ENCODE peak calls at places on chromosome 21, in six cellular contexts. One of them, this sample, is unnamed.

GRCh38 chr21:24445517-24445916 is 1161.8 kb downstream of the MRPL39 start:
- DNase-seq in mucosa of descending colon: no peak
- DNase-seq in astrocyte of the cerebellum: no peak
- DNase-seq in progenitor cell of endocrine pancreas: no peak
- DNase-seq in cardiac muscle cell: no peak
- DNase-seq in fibroblast of mammary gland: no peak
- DNase-seq in this sample: no peak

GRCh38 chr21:38869196-38869595 is 63.5 kb downstream of the ETS2 start:
- DNase-seq in mucosa of descending colon: no peak
- DNase-seq in astrocyte of the cerebellum: no peak
- DNase-seq in progenitor cell of endocrine pancreas: no peak
- DNase-seq in cardiac muscle cell: no peak
- DNase-seq in fibroblast of mammary gland: no peak
- DNase-seq in this sample: no peak

GRCh38 chr21:24223625-24224024 is 1383.7 kb downstream of the MRPL39 start:
- DNase-seq in mucosa of descending colon: no peak
- DNase-seq in astrocyte of the cerebellum: no peak
- DNase-seq in progenitor cell of endocrine pancreas: no peak
- DNase-seq in cardiac muscle cell: no peak
- DNase-seq in fibroblast of mammary gland: no peak
- DNase-seq in this sample: no peak

GRCh38 chr21:41612674-41613250 is 104.8 kb upstream of the TMPRSS2 start:
- DNase-seq in mucosa of descending colon: peak; percentile 70
- DNase-seq in astrocyte of the cerebellum: peak; percentile 99
- DNase-seq in progenitor cell of endocrine pancreas: peak; percentile 65
- DNase-seq in cardiac muscle cell: peak; percentile 65
- DNase-seq in fibroblast of mammary gland: peak; percentile 95
- DNase-seq in this sample: no peak

GRCh38 chr21:17828223-17828622 is 9.1 kb upstream of the C21orf91 start:
- DNase-seq in mucosa of descending colon: no peak
- DNase-seq in astrocyte of the cerebellum: peak; percentile 44
- DNase-seq in progenitor cell of endocrine pancreas: no peak
- DNase-seq in cardiac muscle cell: no peak
- DNase-seq in fibroblast of mammary gland: peak; percentile 57
- DNase-seq in this sample: no peak

GRCh38 chr21:16587141-16587570 is 857.4 kb downstream of the USP25 start:
- DNase-seq in mucosa of descending colon: peak; percentile 75
- DNase-seq in astrocyte of the cerebellum: no peak
- DNase-seq in progenitor cell of endocrine pancreas: no peak
- DNase-seq in cardiac muscle cell: no peak
- DNase-seq in fibroblast of mammary gland: peak; percentile 88
- DNase-seq in this sample: no peak

GRCh38 chr21:42041711-42042110 is 29.4 kb upstream of the UMODL1 start:
- DNase-seq in mucosa of descending colon: no peak
- DNase-seq in astrocyte of the cerebellum: no peak
- DNase-seq in progenitor cell of endocrine pancreas: no peak
- DNase-seq in cardiac muscle cell: no peak
- DNase-seq in fibroblast of mammary gland: no peak
- DNase-seq in this sample: no peak

GRCh38 chr21:46295177-46295711 is 9.1 kb downstream of the YBEY start:
- DNase-seq in mucosa of descending colon: no peak
- DNase-seq in astrocyte of the cerebellum: no peak
- DNase-seq in progenitor cell of endocrine pancreas: no peak
- DNase-seq in cardiac muscle cell: no peak
- DNase-seq in fibroblast of mammary gland: peak; percentile 75
- DNase-seq in this sample: no peak

GRCh38 chr21:28775071-28775470 is 217.6 kb downstream of the LTN1 start:
- DNase-seq in mucosa of descending colon: no peak
- DNase-seq in astrocyte of the cerebellum: no peak
- DNase-seq in progenitor cell of endocrine pancreas: no peak
- DNase-seq in cardiac muscle cell: no peak
- DNase-seq in fibroblast of mammary gland: no peak
- DNase-seq in this sample: no peak

GRCh38 chr21:33132054-33132453 is 62.1 kb downstream of the OLIG1 start:
- DNase-seq in mucosa of descending colon: no peak
- DNase-seq in astrocyte of the cerebellum: no peak
- DNase-seq in progenitor cell of endocrine pancreas: no peak
- DNase-seq in cardiac muscle cell: no peak
- DNase-seq in fibroblast of mammary gland: no peak
- DNase-seq in this sample: no peak

GRCh38 chr21:28754127-28754611 is 238.5 kb downstream of the LTN1 start:
- DNase-seq in mucosa of descending colon: no peak
- DNase-seq in astrocyte of the cerebellum: peak; percentile 96
- DNase-seq in progenitor cell of endocrine pancreas: no peak
- DNase-seq in cardiac muscle cell: peak; percentile 93
- DNase-seq in fibroblast of mammary gland: peak; percentile 79
- DNase-seq in this sample: no peak

GRCh38 chr21:33355996-33356395 is 31.2 kb downstream of the IFNAR1 start:
- DNase-seq in mucosa of descending colon: no peak
- DNase-seq in astrocyte of the cerebellum: no peak
- DNase-seq in progenitor cell of endocrine pancreas: no peak
- DNase-seq in cardiac muscle cell: no peak
- DNase-seq in fibroblast of mammary gland: no peak
- DNase-seq in this sample: no peak

GRCh38 chr21:31536138-31536537 is 123.4 kb upstream of the SOD1 start:
- DNase-seq in mucosa of descending colon: no peak
- DNase-seq in astrocyte of the cerebellum: no peak
- DNase-seq in progenitor cell of endocrine pancreas: no peak
- DNase-seq in cardiac muscle cell: no peak
- DNase-seq in fibroblast of mammary gland: no peak
- DNase-seq in this sample: no peak

GRCh38 chr21:31543191-31543590 is 116.3 kb upstream of the SOD1 start:
- DNase-seq in mucosa of descending colon: no peak
- DNase-seq in astrocyte of the cerebellum: peak; percentile 92
- DNase-seq in progenitor cell of endocrine pancreas: no peak
- DNase-seq in cardiac muscle cell: no peak
- DNase-seq in fibroblast of mammary gland: peak; percentile 19
- DNase-seq in this sample: no peak

GRCh38 chr21:31538821-31539220 is 120.7 kb upstream of the SOD1 start:
- DNase-seq in mucosa of descending colon: no peak
- DNase-seq in astrocyte of the cerebellum: no peak
- DNase-seq in progenitor cell of endocrine pancreas: no peak
- DNase-seq in cardiac muscle cell: peak; percentile 84
- DNase-seq in fibroblast of mammary gland: no peak
- DNase-seq in this sample: no peak

DNA sequence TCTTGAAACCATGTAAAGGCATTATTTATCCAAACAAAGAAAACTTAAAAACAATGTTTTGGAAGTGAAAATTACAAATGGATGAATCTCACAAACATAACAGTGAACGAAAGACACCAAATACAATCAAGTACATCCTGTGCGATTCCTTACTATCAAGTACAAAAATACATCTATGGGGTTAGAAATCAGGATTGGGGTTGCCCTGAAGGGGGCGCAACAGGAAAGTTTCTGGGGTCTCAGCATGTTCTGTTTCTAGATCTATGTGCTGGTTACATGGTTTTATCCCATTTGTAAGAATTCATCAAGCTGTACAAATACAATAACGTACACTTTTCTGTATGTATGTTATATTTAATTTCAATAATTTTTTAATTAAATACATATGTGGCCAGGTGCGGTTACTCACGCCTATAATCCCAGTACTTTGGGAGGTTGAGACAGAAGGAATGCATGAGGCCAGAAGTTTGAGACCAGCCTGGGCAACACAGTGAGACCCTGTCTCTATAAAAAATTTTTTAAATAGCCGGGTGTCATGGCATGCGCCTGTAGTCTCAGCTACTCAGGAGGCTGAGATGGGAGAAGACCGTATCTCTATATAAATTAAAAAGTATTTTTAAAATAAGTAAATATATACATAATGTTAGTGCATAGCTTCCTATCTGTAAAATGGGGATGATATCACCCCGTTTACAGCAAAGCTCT is 121.5 kb upstream of the SOD1 start:
- DNase-seq in mucosa of descending colon: no peak
- DNase-seq in astrocyte of the cerebellum: no peak
- DNase-seq in progenitor cell of endocrine pancreas: no peak
- DNase-seq in cardiac muscle cell: no peak
- DNase-seq in fibroblast of mammary gland: no peak
- DNase-seq in this sample: no peak
- TF ChIP-seq CTCF in mucosa of descending colon: no peak
- TF ChIP-seq CTCF in astrocyte of the cerebellum: no peak
- TF ChIP-seq CTCF in progenitor cell of endocrine pancreas: peak; percentile 31
- TF ChIP-seq CTCF in cardiac muscle cell: peak; percentile 18
- TF ChIP-seq CTCF in fibroblast of mammary gland: no peak
- TF ChIP-seq CTCF in this sample: no peak

GRCh38 chr21:36584980-36585940 is 105.3 kb upstream of the CLDN14 start:
- DNase-seq in mucosa of descending colon: no peak
- DNase-seq in astrocyte of the cerebellum: no peak
- DNase-seq in progenitor cell of endocrine pancreas: no peak
- DNase-seq in cardiac muscle cell: no peak
- DNase-seq in fibroblast of mammary gland: no peak
- DNase-seq in this sample: no peak
- TF ChIP-seq CTCF in mucosa of descending colon: no peak
- TF ChIP-seq CTCF in astrocyte of the cerebellum: no peak
- TF ChIP-seq CTCF in progenitor cell of endocrine pancreas: peak; percentile 13
- TF ChIP-seq CTCF in cardiac muscle cell: peak; percentile 13
- TF ChIP-seq CTCF in fibroblast of mammary gland: no peak
- TF ChIP-seq CTCF in this sample: no peak

GRCh38 chr21:26845750-26846035 is 484 bp upstream of the ADAMTS1 start:
- DNase-seq in mucosa of descending colon: no peak
- DNase-seq in astrocyte of the cerebellum: no peak
- DNase-seq in progenitor cell of endocrine pancreas: no peak
- DNase-seq in cardiac muscle cell: no peak
- DNase-seq in fibroblast of mammary gland: no peak
- DNase-seq in this sample: no peak

GRCh38 chr21:26842976-26843911 is 2.0 kb downstream of the ADAMTS1 start:
- DNase-seq in mucosa of descending colon: peak; percentile 90
- DNase-seq in astrocyte of the cerebellum: peak; percentile 95
- DNase-seq in progenitor cell of endocrine pancreas: peak; percentile 69
- DNase-seq in cardiac muscle cell: peak; percentile 83
- DNase-seq in fibroblast of mammary gland: peak; percentile 97
- DNase-seq in this sample: peak; percentile 48

GRCh38 chr21:26845066-26845749 is at the start of gene ADAMTS1:
- DNase-seq in mucosa of descending colon: peak; percentile 59
- DNase-seq in astrocyte of the cerebellum: peak; percentile 68
- DNase-seq in progenitor cell of endocrine pancreas: peak; percentile 80
- DNase-seq in cardiac muscle cell: peak; percentile 95
- DNase-seq in fibroblast of mammary gland: peak; percentile 88
- DNase-seq in this sample: peak; percentile 61

GRCh38 chr21:26843912-26844257 is 1.3 kb downstream of the ADAMTS1 start:
- DNase-seq in mucosa of descending colon: no peak
- DNase-seq in astrocyte of the cerebellum: peak; percentile 79
- DNase-seq in progenitor cell of endocrine pancreas: peak; percentile 12
- DNase-seq in cardiac muscle cell: no peak
- DNase-seq in fibroblast of mammary gland: peak; percentile 67
- DNase-seq in this sample: no peak

GRCh38 chr21:26844258-26845065 is 747 bp downstream of the ADAMTS1 start:
- DNase-seq in mucosa of descending colon: no peak
- DNase-seq in astrocyte of the cerebellum: no peak
- DNase-seq in progenitor cell of endocrine pancreas: peak; percentile 51
- DNase-seq in cardiac muscle cell: peak; percentile 68
- DNase-seq in fibroblast of mammary gland: no peak
- DNase-seq in this sample: peak; percentile 44
- TF ChIP-seq CTCF in mucosa of descending colon: no peak
- TF ChIP-seq CTCF in astrocyte of the cerebellum: no peak
- TF ChIP-seq CTCF in progenitor cell of endocrine pancreas: no peak
- TF ChIP-seq CTCF in cardiac muscle cell: peak; percentile 21
- TF ChIP-seq CTCF in fibroblast of mammary gland: no peak
- TF ChIP-seq CTCF in this sample: no peak

DNA sequence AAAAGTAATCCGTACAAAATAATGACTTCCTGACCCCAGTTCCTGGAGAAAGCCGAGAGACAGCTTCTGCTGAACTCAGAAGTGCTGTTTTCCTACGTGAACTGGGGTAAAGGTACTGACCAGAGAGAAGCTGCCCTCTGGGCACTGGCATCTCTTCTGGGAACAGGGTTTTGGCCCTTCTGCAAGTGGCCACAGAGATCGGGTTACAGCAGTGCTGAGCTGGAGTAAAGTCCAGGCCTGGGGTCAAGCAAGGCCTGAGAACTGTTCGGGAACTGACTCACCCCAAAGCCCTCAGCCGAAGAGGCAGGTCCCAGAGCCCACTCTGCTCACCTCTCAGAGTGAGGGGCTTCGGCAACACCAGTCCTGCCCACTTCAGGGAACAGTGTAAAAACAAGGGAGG is 177.2 kb upstream of the RUNX1 start:
- DNase-seq in mucosa of descending colon: no peak
- DNase-seq in astrocyte of the cerebellum: no peak
- DNase-seq in progenitor cell of endocrine pancreas: no peak
- DNase-seq in cardiac muscle cell: peak; percentile 39
- DNase-seq in fibroblast of mammary gland: peak; percentile 89
- DNase-seq in this sample: no peak
- TF ChIP-seq CTCF in mucosa of descending colon: no peak
- TF ChIP-seq CTCF in astrocyte of the cerebellum: no peak
- TF ChIP-seq CTCF in progenitor cell of endocrine pancreas: no peak
- TF ChIP-seq CTCF in cardiac muscle cell: no peak
- TF ChIP-seq CTCF in fibroblast of mammary gland: no peak
- TF ChIP-seq CTCF in this sample: no peak

GRCh38 chr21:45283611-45284455 is 3.9 kb downstream of the POFUT2 start:
- DNase-seq in mucosa of descending colon: no peak
- DNase-seq in astrocyte of the cerebellum: no peak
- DNase-seq in progenitor cell of endocrine pancreas: no peak
- DNase-seq in cardiac muscle cell: no peak
- DNase-seq in fibroblast of mammary gland: no peak
- DNase-seq in this sample: no peak
- TF ChIP-seq CTCF in mucosa of descending colon: no peak
- TF ChIP-seq CTCF in astrocyte of the cerebellum: no peak
- TF ChIP-seq CTCF in progenitor cell of endocrine pancreas: no peak
- TF ChIP-seq CTCF in cardiac muscle cell: no peak
- TF ChIP-seq CTCF in fibroblast of mammary gland: no peak
- TF ChIP-seq CTCF in this sample: no peak

DNA sequence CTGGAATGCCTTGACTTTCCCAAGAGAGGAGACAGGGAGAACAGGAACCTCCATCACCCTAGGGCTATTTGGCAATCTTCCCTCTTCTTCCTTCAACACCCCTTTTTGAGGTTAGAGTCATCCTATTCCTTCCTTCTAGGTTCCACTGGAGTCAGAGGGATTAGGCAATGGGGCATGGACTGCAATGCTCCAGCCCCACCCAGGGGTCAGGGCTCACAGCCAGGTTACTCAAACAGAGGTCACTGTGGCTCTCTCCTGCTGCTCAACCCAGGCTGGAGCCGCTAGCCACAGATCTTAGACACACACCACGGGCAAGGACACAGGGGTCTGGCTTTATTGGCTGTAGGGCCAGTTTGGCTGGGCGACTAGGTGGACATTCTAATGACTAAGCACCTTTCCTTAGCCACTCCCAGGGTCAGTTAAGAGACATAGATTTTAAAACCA is 145.5 kb upstream of the NRIP1 start:
- DNase-seq in mucosa of descending colon: peak; percentile 14
- DNase-seq in astrocyte of the cerebellum: no peak
- DNase-seq in progenitor cell of endocrine pancreas: no peak
- DNase-seq in cardiac muscle cell: no peak
- DNase-seq in fibroblast of mammary gland: peak; percentile 89
- DNase-seq in this sample: no peak
- TF ChIP-seq CTCF in mucosa of descending colon: no peak
- TF ChIP-seq CTCF in astrocyte of the cerebellum: no peak
- TF ChIP-seq CTCF in progenitor cell of endocrine pancreas: no peak
- TF ChIP-seq CTCF in cardiac muscle cell: no peak
- TF ChIP-seq CTCF in fibroblast of mammary gland: no peak
- TF ChIP-seq CTCF in this sample: no peak

GRCh38 chr21:30408782-30409494 is 13.1 kb downstream of the KRTAP13-1 start:
- DNase-seq in mucosa of descending colon: peak; percentile 56
- DNase-seq in astrocyte of the cerebellum: peak; percentile 64
- DNase-seq in progenitor cell of endocrine pancreas: peak; percentile 48
- DNase-seq in cardiac muscle cell: peak; percentile 83
- DNase-seq in fibroblast of mammary gland: peak; percentile 84
- DNase-seq in this sample: no peak
- TF ChIP-seq CTCF in mucosa of descending colon: peak; percentile 13
- TF ChIP-seq CTCF in astrocyte of the cerebellum: peak; percentile 68
- TF ChIP-seq CTCF in progenitor cell of endocrine pancreas: peak; percentile 70
- TF ChIP-seq CTCF in cardiac muscle cell: peak; percentile 41
- TF ChIP-seq CTCF in fibroblast of mammary gland: peak; percentile 50
- TF ChIP-seq CTCF in this sample: no peak

GRCh38 chr21:37732927-37733326 is 183.3 kb downstream of the KCNJ6 start:
- DNase-seq in mucosa of descending colon: no peak
- DNase-seq in astrocyte of the cerebellum: no peak
- DNase-seq in progenitor cell of endocrine pancreas: no peak
- DNase-seq in cardiac muscle cell: no peak
- DNase-seq in fibroblast of mammary gland: no peak
- DNase-seq in this sample: no peak
- TF ChIP-seq CTCF in mucosa of descending colon: no peak
- TF ChIP-seq CTCF in astrocyte of the cerebellum: no peak
- TF ChIP-seq CTCF in progenitor cell of endocrine pancreas: no peak
- TF ChIP-seq CTCF in cardiac muscle cell: no peak
- TF ChIP-seq CTCF in fibroblast of mammary gland: no peak
- TF ChIP-seq CTCF in this sample: no peak